ENCODE peak calls at places on chromosomes 2 and 18, in seven cellular contexts. D is Calu3, T is fibroblast of mammary gland, U is T follicular helper cell, C is HEK293T, P is NCI-H2029 treated with DMSO at 0.1 percent for 48 hours, S is 8988T. M is an unnamed sample.

GRCh38 chr18:62937065-62937464 is 221.7 kb downstream of the PHLPP1 start:
- DNase-seq in D (no peak), T (peak), U (no peak), C (no peak), P (no peak), S (no peak), M (no peak)

GRCh38 chr2:37686792-37687595 is 15.6 kb upstream of the CDC42EP3 start:
- DNase-seq in D (no peak), T (no peak), U (no peak), C (no peak), P (no peak), S (no peak), M (no peak)

GRCh38 chr2:289362-290089 is 1.6 kb upstream of the ALKAL2 start:
- DNase-seq in D (peak), T (peak), U (no peak), C (no peak), P (no peak), S (peak), M (no peak)

GRCh38 chr2:234826676-234827075 is 125.1 kb upstream of the SH3BP4 start:
- DNase-seq in D (no peak), T (no peak), U (no peak), C (no peak), P (no peak), S (no peak), M (no peak)

GRCh38 chr18:23888880-23889279 is 125.7 kb upstream of the TTC39C start:
- DNase-seq in D (no peak), T (no peak), U (no peak), C (no peak), P (no peak), S (no peak), M (no peak)

GRCh38 chr2:235433860-235434259 is 60.0 kb upstream of the AGAP1 start:
- DNase-seq in D (no peak), T (peak), U (no peak), C (no peak), P (peak), S (no peak), M (no peak)

GRCh38 chr2:25098558-25099486 is 56.9 kb downstream of the EFR3B start:
- DNase-seq in D (no peak), T (peak), U (no peak), C (no peak), P (no peak), S (no peak), M (no peak)

GRCh38 chr2:20913460-20913859 is 90.6 kb upstream of the LDAH start:
- DNase-seq in D (no peak), T (no peak), U (no peak), C (no peak), P (no peak), S (no peak), M (no peak)

GRCh38 chr2:98160574-98160973 is 73.6 kb downstream of the VWA3B start:
- DNase-seq in D (no peak), T (no peak), U (no peak), C (no peak), P (no peak), S (no peak), M (no peak)

GRCh38 chr2:219525533-219526232 is 11.4 kb downstream of the ASIC4 start:
- DNase-seq in D (no peak), T (no peak), U (no peak), C (no peak), P (no peak), S (no peak), M (no peak)

GRCh38 chr2:238573065-238573778 is 146.5 kb downstream of the ASB1 start:
- DNase-seq in D (peak), T (no peak), U (no peak), C (peak), P (no peak), S (peak), M (no peak)

GRCh38 chr2:47189635-47190034 is 34.5 kb upstream of the STPG4 start:
- DNase-seq in D (no peak), T (peak), U (no peak), C (no peak), P (no peak), S (no peak), M (no peak)

GRCh38 chr2:2876350-2877042 is 501.1 kb downstream of the EIPR1 start:
- DNase-seq in D (no peak), T (no peak), U (no peak), C (no peak), P (no peak), S (no peak), M (no peak)

GRCh38 chr2:36222485-36222884 is 133.1 kb upstream of the CRIM1 start:
- DNase-seq in D (no peak), T (no peak), U (no peak), C (no peak), P (no peak), S (no peak), M (no peak)

M was measured in effector CD8-positive, alpha-beta T cell.